ENCODE peak calls at places on chromosomes 2 and 18, in eight cellular contexts. K is K562; B is cardiac muscle cell; G is heart left ventricle; P is left lung; V is CD8-positive, alpha-beta T cell; T is GM23338; N is GM23248. W is an unnamed sample.

GRCh38 chr18:75269140-75269676 is 58.6 kb downstream of the TSHZ1 start:
- DNase-seq in K (no peak), B (no peak), G (no peak), P (no peak), V (no peak), T (no peak), N (no peak), W (no peak)

GRCh38 chr2:15704086-15704787 is 112.6 kb downstream of the DDX1 start:
- DNase-seq in K (no peak), B (no peak), G (no peak), P (peak; percentile 34), V (no peak), T (no peak), N (no peak), W (no peak)

GRCh38 chr2:88059979-88060906 is 4.7 kb upstream of the KRCC1 start:
- DNase-seq in K (peak; percentile 62), B (peak; percentile 64), G (no peak), P (no peak), V (peak; percentile 16), T (peak; percentile 77), N (peak; percentile 66), W (no peak)

GRCh38 chr18:22813648-22814328 is 119.3 kb upstream of the RBBP8 start:
- DNase-seq in K (peak; percentile 30), B (peak; percentile 54), G (no peak), P (no peak), V (no peak), T (peak; percentile 56), N (peak; percentile 71), W (no peak)

GRCh38 chr2:77064324-77064723 is 457.9 kb downstream of the LRRTM4 start:
- DNase-seq in K (no peak), B (no peak), G (no peak), P (no peak), V (no peak), T (no peak), N (no peak), W (no peak)

GRCh38 chr2:46850742-46851141 is 64.9 kb downstream of the MCFD2 start:
- DNase-seq in K (no peak), B (no peak), G (peak; percentile 59), P (no peak), V (no peak), T (no peak), N (peak; percentile 78), W (no peak)

GRCh38 chr2:129810521-129810920 is 168.9 kb upstream of the RAB6C start:
- DNase-seq in K (no peak), B (no peak), G (no peak), P (no peak), V (no peak), T (no peak), N (no peak), W (no peak)

GRCh38 chr2:17822452-17823117 is 6.3 kb downstream of the MSGN1 start:
- DNase-seq in K (no peak), B (peak; percentile 33), G (peak; percentile 52), P (no peak), V (no peak), T (no peak), N (no peak), W (no peak)

GRCh38 chr2:200852605-200853004 is 11.9 kb downstream of the CLK1 start:
- DNase-seq in K (no peak), B (no peak), G (no peak), P (no peak), V (no peak), T (no peak), N (no peak), W (no peak)

GRCh38 chr2:209308415-209308814 is 115.4 kb upstream of the MAP2 start:
- DNase-seq in K (no peak), B (no peak), G (no peak), P (no peak), V (no peak), T (no peak), N (no peak), W (no peak)

GRCh38 chr2:69308338-69308737 is 78.7 kb downstream of the GFPT1 start:
- DNase-seq in K (no peak), B (no peak), G (no peak), P (no peak), V (no peak), T (no peak), N (no peak), W (no peak)

GRCh38 chr2:69311017-69311416 is 76.0 kb downstream of the GFPT1 start:
- DNase-seq in K (no peak), B (no peak), G (no peak), P (no peak), V (no peak), T (no peak), N (peak; percentile 29), W (no peak)

GRCh38 chr2:69307696-69308064 is 79.3 kb downstream of the GFPT1 start:
- DNase-seq in K (no peak), B (no peak), G (no peak), P (no peak), V (no peak), T (no peak), N (peak; percentile 18), W (no peak)

GRCh38 chr2:69309336-69310048 is 77.5 kb downstream of the GFPT1 start:
- DNase-seq in K (no peak), B (no peak), G (peak; percentile 73), P (no peak), V (no peak), T (peak; percentile 57), N (peak; percentile 84), W (no peak)

DNA sequence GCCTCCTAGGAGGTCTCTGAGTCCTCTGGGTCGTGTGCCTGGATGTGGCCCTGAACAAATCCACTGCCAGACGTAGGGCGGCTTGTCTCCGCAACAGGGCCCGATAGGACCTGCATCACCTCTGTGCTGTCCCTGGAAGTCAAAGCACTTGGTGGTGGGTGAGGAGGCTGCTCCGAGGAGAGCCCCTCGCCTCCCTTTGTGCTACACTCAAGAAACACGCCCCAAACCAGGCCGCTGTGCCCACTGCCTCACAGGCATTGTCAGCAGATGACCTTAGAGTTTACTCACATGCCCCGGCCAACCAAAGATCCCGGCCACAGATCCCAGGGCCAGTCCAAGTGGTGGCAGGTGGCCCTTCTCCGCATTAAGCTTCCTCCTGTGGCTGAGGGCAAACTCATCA is 76.8 kb downstream of the GFPT1 start:
- DNase-seq in K (no peak), B (no peak), G (no peak), P (no peak), V (no peak), T (no peak), N (no peak), W (no peak)
- H3K27ac ChIP-seq in K (no peak overlapping the region), B (no peak overlapping the region), G (peak overlapping the region; percentile 59), P (peak overlapping the region; percentile 35), V (no peak overlapping the region), T (peak overlapping the region; percentile 59), N (peak overlapping the region; percentile 91), W (no peak overlapping the region)

DNA sequence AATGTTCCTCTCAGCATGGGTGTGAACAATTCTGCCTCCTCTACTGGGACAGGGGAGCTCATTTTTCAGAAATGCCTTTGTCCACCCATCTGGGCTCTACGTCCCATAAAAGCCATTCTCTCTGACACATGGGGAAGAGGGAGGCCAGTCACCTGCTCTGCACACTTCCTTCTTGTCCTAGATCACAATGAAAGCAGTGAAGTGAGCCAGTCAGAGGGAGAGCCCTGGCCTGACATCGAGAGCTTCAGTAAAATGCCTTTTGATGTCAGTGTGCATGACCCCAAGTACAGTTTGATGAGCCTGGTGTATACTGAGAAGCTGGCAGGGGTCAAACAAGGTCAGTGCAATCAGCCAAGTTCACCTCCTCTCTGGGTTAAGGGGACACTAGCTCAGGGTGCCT is 95.3 kb downstream of the ESCO1 start:
- DNase-seq in K (no peak), B (no peak), G (no peak), P (no peak), V (no peak), T (no peak), N (no peak), W (no peak)
- H3K36me3 ChIP-seq in K (no peaks in the 10 kb centered on the region), B (no peaks in the 10 kb centered on the region), G (no peaks in the 10 kb centered on the region), P (no peaks in the 10 kb centered on the region), V (no peaks in the 10 kb centered on the region), T (no peaks in the 10 kb centered on the region), N (no peaks in the 10 kb centered on the region), W (no peaks in the 10 kb centered on the region)

GRCh38 chr2:26969089-26969844 is 1.2 kb upstream of the MAPRE3 start:
- DNase-seq in K (no peak), B (no peak), G (no peak), P (no peak), V (no peak), T (no peak), N (peak; percentile 38), W (no peak)

GRCh38 chr2:26971911-26972786 is 1.7 kb downstream of the MAPRE3 start:
- DNase-seq in K (peak; percentile 46), B (peak; percentile 52), G (no peak), P (no peak), V (no peak), T (no peak), N (no peak), W (no peak)

GRCh38 chr2:26970244-26970927 is at the start of gene MAPRE3:
- DNase-seq in K (peak; percentile 86), B (peak; percentile 93), G (peak; percentile 84), P (peak; percentile 95), V (peak; percentile 67), T (peak; percentile 99), N (peak; percentile 89), W (peak; percentile 85)

GRCh38 chr2:26968001-26968400 is 2.4 kb upstream of the MAPRE3 start:
- DNase-seq in K (no peak), B (no peak), G (no peak), P (no peak), V (no peak), T (no peak), N (peak; percentile 36), W (no peak)

DNA sequence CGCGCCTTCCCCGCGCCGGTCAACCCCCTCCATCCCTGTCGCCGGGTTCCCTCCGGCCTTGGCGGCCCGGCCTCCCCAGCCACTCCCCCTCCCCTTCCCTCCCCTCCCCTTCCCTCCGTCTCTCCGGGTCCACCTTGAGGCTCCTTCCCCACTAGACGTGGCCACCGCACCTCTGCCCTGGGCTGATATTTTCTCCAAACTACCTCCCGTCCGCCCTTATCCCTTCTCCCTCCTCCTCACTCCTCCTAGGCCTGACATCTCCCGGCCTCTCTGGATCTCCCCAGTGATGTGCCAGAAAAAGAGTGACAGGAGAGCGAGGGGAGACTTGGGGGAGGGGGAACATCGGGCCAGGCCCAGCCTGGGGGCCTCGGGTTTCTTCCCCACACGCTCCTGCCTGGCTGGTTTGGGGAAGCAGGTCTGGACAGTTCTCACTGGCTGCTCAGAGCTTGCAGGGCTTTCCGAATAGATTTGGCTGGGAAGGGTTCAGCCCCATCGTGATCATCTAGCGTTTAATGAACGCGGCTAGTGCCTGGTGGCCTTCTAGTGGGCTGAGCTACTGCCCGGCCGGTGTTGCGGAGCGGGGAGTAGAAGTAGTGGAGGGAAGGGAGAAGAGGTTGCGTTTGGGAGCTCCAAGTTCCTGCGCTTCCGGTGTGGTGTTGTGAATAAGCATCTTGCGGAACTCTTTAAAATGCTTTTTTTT is 641 bp downstream of the MAPRE3 start:
- DNase-seq in K (peak; percentile 63), B (peak; percentile 64), G (peak; percentile 34), P (no peak), V (no peak), T (peak; percentile 71), N (peak; percentile 72), W (no peak)
- H3K27ac ChIP-seq in K (peak overlapping the region; percentile 82), B (peak overlapping the region; percentile 70), G (peak overlapping the region; percentile 64), P (peak overlapping the region; percentile 61), V (no peak overlapping the region), T (no peak overlapping the region), N (peak overlapping the region; percentile 27), W (peak overlapping the region; percentile 57)

GRCh38 chr18:12336887-12337286 is 28.8 kb downstream of the TUBB6 start:
- DNase-seq in K (peak; percentile 30), B (peak; percentile 22), G (no peak), P (no peak), V (no peak), T (peak; percentile 57), N (peak; percentile 36), W (no peak)
- H3K36me3 ChIP-seq in K (peaks cover 75% of the 10 kb centered on the region), B (peaks cover 14% of the 10 kb centered on the region), G (peaks cover 85% of the 10 kb centered on the region), P (peaks cover 83% of the 10 kb centered on the region), V (peaks cover 9% of the 10 kb centered on the region), T (no peaks in the 10 kb centered on the region), N (peaks cover 8% of the 10 kb centered on the region), W (peaks cover 28% of the 10 kb centered on the region)

GRCh38 chr2:70118798-70119454 is 31.6 kb downstream of the PCBP1 start:
- DNase-seq in K (peak; percentile 86), B (peak; percentile 48), G (peak; percentile 12), P (no peak), V (no peak), T (peak; percentile 85), N (no peak), W (no peak)
- H3K27ac ChIP-seq in K (peak overlapping the region; percentile 78), B (no peak overlapping the region), G (peak overlapping the region; percentile 48), P (peak overlapping the region; percentile 45), V (no peak overlapping the region), T (peak overlapping the region; percentile 70), N (no peak overlapping the region), W (no peak overlapping the region)

W was measured in effector memory CD4-positive, alpha-beta T cell.